ENCODE peak calls at places on chromosome 12, in five cellular contexts. One of them, this sample, is unnamed.

GRCh38 chr12:124109760-124110159 is 136.7 kb downstream of the ZNF664 start:
- DNase-seq in HepG2: no peak
- DNase-seq in K562: peak
- DNase-seq in GM12878: peak
- DNase-seq in H1: no peak
- DNase-seq in this sample: peak

GRCh38 chr12:563250-563781 is 99.9 kb downstream of the NINJ2 start:
- DNase-seq in HepG2: no peak
- DNase-seq in K562: no peak
- DNase-seq in GM12878: no peak
- DNase-seq in H1: no peak
- DNase-seq in this sample: no peak

GRCh38 chr12:22866406-22866805 is 241.4 kb downstream of the ETNK1 start:
- DNase-seq in HepG2: no peak
- DNase-seq in K562: no peak
- DNase-seq in GM12878: no peak
- DNase-seq in H1: no peak
- DNase-seq in this sample: no peak

GRCh38 chr12:89889051-89889450 is 180.4 kb upstream of the ATP2B1 start:
- DNase-seq in HepG2: no peak
- DNase-seq in K562: no peak
- DNase-seq in GM12878: no peak
- DNase-seq in H1: no peak
- DNase-seq in this sample: no peak

GRCh38 chr12:96495155-96495554 is 5.8 kb downstream of the CFAP54 start:
- DNase-seq in HepG2: no peak
- DNase-seq in K562: no peak
- DNase-seq in GM12878: no peak
- DNase-seq in H1: no peak
- DNase-seq in this sample: no peak

GRCh38 chr12:66716522-66716921 is 37.6 kb upstream of the GRIP1 start:
- DNase-seq in HepG2: no peak
- DNase-seq in K562: no peak
- DNase-seq in GM12878: no peak
- DNase-seq in H1: no peak
- DNase-seq in this sample: no peak

GRCh38 chr12:113462880-113463745 is 8.6 kb downstream of the LHX5 start:
- DNase-seq in HepG2: no peak
- DNase-seq in K562: no peak
- DNase-seq in GM12878: no peak
- DNase-seq in H1: no peak
- DNase-seq in this sample: no peak

GRCh38 chr12:3251691-3252090 is 174.5 kb downstream of the TSPAN9 start:
- DNase-seq in HepG2: no peak
- DNase-seq in K562: no peak
- DNase-seq in GM12878: no peak
- DNase-seq in H1: no peak
- DNase-seq in this sample: no peak

GRCh38 chr12:113089839-113090238 is 33.3 kb downstream of the DTX1 start:
- DNase-seq in HepG2: no peak
- DNase-seq in K562: no peak
- DNase-seq in GM12878: no peak
- DNase-seq in H1: no peak
- DNase-seq in this sample: no peak

GRCh38 chr12:95248604-95249355 is 31.2 kb downstream of the VEZT start:
- DNase-seq in HepG2: no peak
- DNase-seq in K562: no peak
- DNase-seq in GM12878: no peak
- DNase-seq in H1: no peak
- DNase-seq in this sample: no peak

GRCh38 chr12:121581681-121582439 is 1.0 kb upstream of the KDM2B start:
- DNase-seq in HepG2: no peak
- DNase-seq in K562: peak
- DNase-seq in GM12878: no peak
- DNase-seq in H1: no peak
- DNase-seq in this sample: no peak

GRCh38 chr12:4270016-4270669 is 3.4 kb upstream of the CCND2 start:
- DNase-seq in HepG2: no peak
- DNase-seq in K562: no peak
- DNase-seq in GM12878: no peak
- DNase-seq in H1: no peak
- DNase-seq in this sample: no peak

GRCh38 chr12:121939190-121939589 is 20.8 kb downstream of the CFAP251 start:
- DNase-seq in HepG2: no peak
- DNase-seq in K562: no peak
- DNase-seq in GM12878: peak
- DNase-seq in H1: no peak
- DNase-seq in this sample: no peak

GRCh38 chr12:64756371-64756770 is 2.8 kb downstream of the GNS start:
- DNase-seq in HepG2: no peak
- DNase-seq in K562: no peak
- DNase-seq in GM12878: no peak
- DNase-seq in H1: no peak
- DNase-seq in this sample: no peak

GRCh38 chr12:27076930-27077329 is 5.4 kb downstream of the C12orf71 start:
- DNase-seq in HepG2: no peak
- DNase-seq in K562: no peak
- DNase-seq in GM12878: no peak
- DNase-seq in H1: no peak
- DNase-seq in this sample: no peak

GRCh38 chr12:119804011-119804641 is 73.0 kb downstream of the CIT start:
- DNase-seq in HepG2: peak
- DNase-seq in K562: peak
- DNase-seq in GM12878: no peak
- DNase-seq in H1: peak
- DNase-seq in this sample: peak

GRCh38 chr12:51620448-51620847 is 29.4 kb downstream of the SCN8A start:
- DNase-seq in HepG2: no peak
- DNase-seq in K562: no peak
- DNase-seq in GM12878: no peak
- DNase-seq in H1: no peak
- DNase-seq in this sample: no peak

GRCh38 chr12:130916251-130916911 is 37.3 kb upstream of the ADGRD1 start:
- DNase-seq in HepG2: peak
- DNase-seq in K562: peak
- DNase-seq in GM12878: peak
- DNase-seq in H1: peak
- DNase-seq in this sample: peak

GRCh38 chr12:52370906-52371608 is 3.8 kb upstream of the KRT85 start:
- DNase-seq in HepG2: no peak
- DNase-seq in K562: no peak
- DNase-seq in GM12878: no peak
- DNase-seq in H1: no peak
- DNase-seq in this sample: no peak

GRCh38 chr12:24073170-24073810 is 123.8 kb upstream of the SOX5 start:
- DNase-seq in HepG2: no peak
- DNase-seq in K562: no peak
- DNase-seq in GM12878: no peak
- DNase-seq in H1: no peak
- DNase-seq in this sample: no peak

GRCh38 chr12:38385492-38385864 is 68.9 kb downstream of the ALG10B start:
- DNase-seq in HepG2: no peak
- DNase-seq in K562: no peak
- DNase-seq in GM12878: no peak
- DNase-seq in H1: no peak
- DNase-seq in this sample: no peak

GRCh38 chr12:130933269-130933995 is 20.3 kb upstream of the ADGRD1 start:
- DNase-seq in HepG2: no peak
- DNase-seq in K562: no peak
- DNase-seq in GM12878: no peak
- DNase-seq in H1: no peak
- DNase-seq in this sample: no peak

GRCh38 chr12:100372846-100373245 is 16.0 kb downstream of the SLC17A8 start:
- DNase-seq in HepG2: no peak
- DNase-seq in K562: no peak
- DNase-seq in GM12878: no peak
- DNase-seq in H1: peak
- DNase-seq in this sample: no peak

GRCh38 chr12:121917950-121918678 is at the start of gene CFAP251:
- DNase-seq in HepG2: no peak
- DNase-seq in K562: peak
- DNase-seq in GM12878: peak
- DNase-seq in H1: peak
- DNase-seq in this sample: no peak

GRCh38 chr12:59036341-59036740 is 116.0 kb upstream of the LRIG3 start:
- DNase-seq in HepG2: no peak
- DNase-seq in K562: no peak
- DNase-seq in GM12878: no peak
- DNase-seq in H1: no peak
- DNase-seq in this sample: no peak

GRCh38 chr12:122749569-122750332 is 2.9 kb upstream of the DENR start:
- DNase-seq in HepG2: no peak
- DNase-seq in K562: peak
- DNase-seq in GM12878: no peak
- DNase-seq in H1: no peak
- DNase-seq in this sample: peak

GRCh38 chr12:113980537-113981337 is 14.6 kb upstream of the RBM19 start:
- DNase-seq in HepG2: peak
- DNase-seq in K562: peak
- DNase-seq in GM12878: no peak
- DNase-seq in H1: peak
- DNase-seq in this sample: peak

GRCh38 chr12:74957231-74957630 is 252.4 kb downstream of the KCNC2 start:
- DNase-seq in HepG2: no peak
- DNase-seq in K562: no peak
- DNase-seq in GM12878: no peak
- DNase-seq in H1: no peak
- DNase-seq in this sample: no peak

GRCh38 chr12:19657401-19657800 is 218.1 kb downstream of the AEBP2 start:
- DNase-seq in HepG2: no peak
- DNase-seq in K562: no peak
- DNase-seq in GM12878: no peak
- DNase-seq in H1: no peak
- DNase-seq in this sample: no peak

GRCh38 chr12:53295070-53295890 is at the start of gene PFDN5:
- DNase-seq in HepG2: peak
- DNase-seq in K562: peak
- DNase-seq in GM12878: peak
- DNase-seq in H1: peak
- DNase-seq in this sample: peak

GRCh38 chr12:57763881-57764661 is 2.8 kb downstream of the CYP27B1 start:
- DNase-seq in HepG2: no peak
- DNase-seq in K562: no peak
- DNase-seq in GM12878: no peak
- DNase-seq in H1: no peak
- DNase-seq in this sample: no peak
- H3K4me3 ChIP-seq in HepG2: no peak
- H3K4me3 ChIP-seq in K562: no peak
- H3K4me3 ChIP-seq in GM12878: no peak
- H3K4me3 ChIP-seq in H1: peak
- H3K4me3 ChIP-seq in this sample: no peak

GRCh38 chr12:11555195-11555594 is 94.3 kb upstream of the ETV6 start:
- DNase-seq in HepG2: no peak
- DNase-seq in K562: no peak
- DNase-seq in GM12878: no peak
- DNase-seq in H1: no peak
- DNase-seq in this sample: no peak

GRCh38 chr12:11561416-11561815 is 88.1 kb upstream of the ETV6 start:
- DNase-seq in HepG2: no peak
- DNase-seq in K562: no peak
- DNase-seq in GM12878: no peak
- DNase-seq in H1: no peak
- DNase-seq in this sample: no peak

GRCh38 chr12:11563785-11564739 is 85.4 kb upstream of the ETV6 start:
- DNase-seq in HepG2: no peak
- DNase-seq in K562: no peak
- DNase-seq in GM12878: no peak
- DNase-seq in H1: no peak
- DNase-seq in this sample: no peak

GRCh38 chr12:11555743-11556625 is 93.5 kb upstream of the ETV6 start:
- DNase-seq in HepG2: no peak
- DNase-seq in K562: no peak
- DNase-seq in GM12878: no peak
- DNase-seq in H1: no peak
- DNase-seq in this sample: no peak

GRCh38 chr12:11559941-11560340 is 89.5 kb upstream of the ETV6 start:
- DNase-seq in HepG2: no peak
- DNase-seq in K562: no peak
- DNase-seq in GM12878: no peak
- DNase-seq in H1: no peak
- DNase-seq in this sample: no peak
- TF ChIP-seq KDM1A in HepG2: no peak
- TF ChIP-seq KDM1A in K562: no peak
- TF ChIP-seq KDM1A in GM12878: no peak
- TF ChIP-seq KDM1A in H1: no peak
- TF ChIP-seq KDM1A in this sample: no peak

DNA sequence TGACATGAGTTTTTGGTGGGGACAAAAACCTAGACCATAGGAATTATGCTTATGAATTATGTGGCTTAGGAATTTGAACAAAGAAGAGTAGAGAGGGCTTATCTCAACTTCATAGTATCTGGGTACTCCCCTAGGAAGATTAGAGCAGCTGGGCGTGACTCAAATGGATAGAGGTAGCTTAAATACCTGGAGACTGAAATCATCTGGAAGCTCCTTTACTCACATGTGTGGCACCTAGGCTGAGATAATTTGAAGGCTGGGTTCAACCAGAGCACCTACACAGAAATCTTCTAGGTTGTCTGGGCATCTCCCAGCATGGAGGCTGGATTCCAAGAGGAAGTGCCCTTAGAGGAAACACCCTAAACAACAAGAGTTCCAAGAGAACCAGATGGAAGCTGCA is 393.9 kb downstream of the ADAMTS20 start:
- DNase-seq in HepG2: no peak
- DNase-seq in K562: no peak
- DNase-seq in GM12878: no peak
- DNase-seq in H1: no peak
- DNase-seq in this sample: no peak
- TF ChIP-seq RAD21 in HepG2: no peak
- TF ChIP-seq RAD21 in K562: no peak
- TF ChIP-seq RAD21 in GM12878: no peak
- TF ChIP-seq RAD21 in H1: no peak
- TF ChIP-seq RAD21 in this sample: no peak

DNA sequence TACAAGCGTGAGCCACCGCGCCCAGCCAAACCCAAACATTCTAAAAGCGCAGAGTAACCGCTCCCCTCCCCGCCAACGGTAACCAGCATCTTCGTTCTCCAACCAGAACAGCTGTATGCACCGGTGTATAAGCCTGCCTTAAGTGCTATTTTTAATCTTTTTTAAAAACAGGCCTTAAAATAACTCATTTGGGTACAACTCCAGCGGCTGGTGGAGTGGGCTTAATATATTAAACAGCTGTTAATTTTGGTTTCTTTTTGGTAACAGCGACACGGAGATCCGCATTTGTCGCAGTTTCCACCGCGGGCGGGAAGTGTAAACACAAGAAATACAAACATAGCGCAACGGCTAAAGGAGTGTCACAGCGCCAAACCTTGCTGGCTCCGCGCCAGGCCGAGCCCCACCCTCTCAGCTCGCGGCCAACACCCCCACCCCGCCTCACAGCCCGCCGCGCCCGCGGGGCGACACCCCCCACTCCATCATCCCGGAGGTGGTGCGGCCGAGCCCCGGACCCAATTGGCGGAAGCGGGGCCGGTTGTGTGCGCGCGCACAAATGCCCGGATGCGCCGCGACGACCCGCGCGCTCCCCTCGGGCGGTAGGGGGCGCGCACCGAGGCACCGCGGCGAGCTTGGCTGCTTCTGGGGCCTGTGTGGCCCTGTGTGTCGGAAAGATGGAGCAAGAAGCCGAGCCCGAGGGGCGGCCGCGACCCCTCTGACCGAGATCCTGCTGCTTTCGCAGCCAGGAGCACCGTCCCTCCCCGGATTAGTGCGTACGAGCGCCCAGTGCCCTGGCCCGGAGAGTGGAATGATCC is at the start of gene MDM2:
- DNase-seq in HepG2: peak
- DNase-seq in K562: peak
- DNase-seq in GM12878: peak
- DNase-seq in H1: peak
- DNase-seq in this sample: peak
- H3K4me3 ChIP-seq in HepG2: peak
- H3K4me3 ChIP-seq in K562: peak
- H3K4me3 ChIP-seq in GM12878: peak
- H3K4me3 ChIP-seq in H1: peak
- H3K4me3 ChIP-seq in this sample: peak

This sample was measured in A549.